ENCODE peak calls at places on chromosomes 11 and 22, in six cellular contexts. I is iris pigment epithelial cell, A is cerebellar cortex, B is heart right ventricle, T is G401, R is neuronal stem cell. W is an unnamed sample.

GRCh38 chr22:49515486-49515885 is 312.2 kb downstream of the BRD1 start:
- DNase-seq in R (no peak), A (no peak), I (peak), T (no peak), B (no peak), W (no peak)

GRCh38 chr11:115185931-115186330 is 318.3 kb downstream of the CADM1 start:
- DNase-seq in B (peak), T (no peak), I (no peak), A (no peak), R (no peak), W (no peak)

GRCh38 chr22:19287889-19288288 is 3.6 kb downstream of the CLTCL1 start:
- DNase-seq in I (peak), B (no peak), R (no peak), A (no peak), T (no peak), W (peak)

GRCh38 chr11:70703141-70704052 is 305.1 kb downstream of the CTTN start:
- DNase-seq in B (no peak), A (no peak), T (no peak), I (no peak), R (no peak), W (no peak)

GRCh38 chr11:64969209-64969608 is 2.7 kb downstream of the MAJIN start:
- DNase-seq in A (peak), I (peak), B (no peak), R (no peak), T (peak), W (peak)

GRCh38 chr11:124646148-124646547 is 23.5 kb downstream of the TBRG1 start:
- DNase-seq in R (no peak), A (no peak), I (no peak), T (no peak), B (no peak), W (no peak)

GRCh38 chr22:19275104-19275503 is 16.4 kb downstream of the CLTCL1 start:
- DNase-seq in B (no peak), T (no peak), R (no peak), A (no peak), I (no peak), W (no peak)

GRCh38 chr11:128488471-128488870 is 98.9 kb downstream of the ETS1 start:
- DNase-seq in T (no peak), B (no peak), I (peak), R (no peak), A (no peak), W (peak)

GRCh38 chr11:82980292-82980691 is 78.8 kb downstream of the DDIAS start:
- DNase-seq in T (no peak), I (peak), B (no peak), A (no peak), R (no peak), W (peak)

GRCh38 chr11:126522606-126523005 is 167.1 kb downstream of the ST3GAL4 start:
- DNase-seq in B (no peak), R (no peak), I (no peak), A (no peak), T (no peak), W (no peak)

GRCh38 chr22:22882033-22882717 is 5.4 kb upstream of the IGLL5 start:
- DNase-seq in A (no peak), I (peak), R (no peak), B (no peak), T (no peak), W (no peak)

GRCh38 chr11:128416976-128417375 is 170.4 kb downstream of the ETS1 start:
- DNase-seq in R (no peak), A (no peak), I (no peak), B (no peak), T (no peak), W (no peak)

GRCh38 chr22:30940655-30941362 is 27.8 kb downstream of the MORC2 start:
- DNase-seq in T (no peak), R (no peak), B (no peak), I (no peak), A (no peak), W (no peak)

GRCh38 chr11:32184057-32185055 is 93.5 kb downstream of the RCN1 start:
- DNase-seq in T (peak), A (peak), R (no peak), B (no peak), I (no peak), W (no peak)

W was measured in IMR-90.